ENCODE peak calls at places on chromosomes 16 and 17, in eight cellular contexts. D is cerebellar cortex; X is activated T-cell treated with anti-CD3 and anti-CD28 coated beads for 24 hours; F is GM04504; Z is SW 1271; E is lower leg skin; N is CD4-positive, alpha-beta memory T cell; B is stimulated activated CD4-positive, alpha-beta T cell treated with anti-CD3 and anti-CD28 coated beads, TNF-alpha, amount 100 ng/mL, for 24 hours. P is an unnamed sample.

GRCh38 chr16:88385831-88386815 is 3.4 kb downstream of the ZNF469 start:
- DNase-seq in D (no peak), X (no peak), F (no peak), Z (no peak), E (no peak), N (no peak), B (no peak), P (no peak)

GRCh38 chr17:48175692-48176450 is 68.3 kb downstream of the SNX11 start:
- DNase-seq in D (no peak), X (no peak), F (peak), Z (no peak), E (no peak), N (no peak), B (no peak), P (no peak)

GRCh38 chr17:8001976-8002645 is at the start of gene GUCY2D:
- DNase-seq in D (no peak), X (no peak), F (no peak), Z (no peak), E (no peak), N (no peak), B (no peak), P (no peak)

GRCh38 chr16:29842732-29843346 is 20.2 kb downstream of the CDIPT start:
- DNase-seq in D (no peak), X (no peak), F (no peak), Z (no peak), E (no peak), N (no peak), B (no peak), P (no peak)

GRCh38 chr17:43584666-43585102 is 38.5 kb upstream of the ETV4 start:
- DNase-seq in D (no peak), X (no peak), F (no peak), Z (no peak), E (no peak), N (no peak), B (no peak), P (no peak)

GRCh38 chr16:19138601-19139000 is 24.8 kb downstream of the ITPRIPL2 start:
- DNase-seq in D (no peak), X (no peak), F (peak), Z (no peak), E (peak), N (no peak), B (no peak), P (peak)

GRCh38 chr16:57113042-57113453 is 20.7 kb downstream of the CPNE2 start:
- DNase-seq in D (no peak), X (no peak), F (no peak), Z (no peak), E (no peak), N (no peak), B (no peak), P (no peak)

GRCh38 chr16:9258423-9259051 is 167.1 kb downstream of the HAPSTR1 start:
- DNase-seq in D (peak), X (no peak), F (no peak), Z (peak), E (no peak), N (no peak), B (no peak), P (peak)

GRCh38 chr16:85173981-85174751 is 61.9 kb upstream of the CIBAR2 start:
- DNase-seq in D (peak), X (no peak), F (peak), Z (peak), E (no peak), N (no peak), B (no peak), P (no peak)

GRCh38 chr16:82660078-82660645 is 33.4 kb downstream of the CDH13 start:
- DNase-seq in D (no peak), X (peak), F (no peak), Z (no peak), E (no peak), N (peak), B (no peak), P (no peak)